ENCODE peak calls at places on chromosome 2, in ten cellular contexts. One of them, this sample, is unnamed.

GRCh38 chr2:217911283-217911965 is 91.4 kb downstream of the TNS1 start:
- DNase-seq in breast epithelium: no peak
- DNase-seq in IMR-90: no peak
- DNase-seq in H1: no peak
- DNase-seq in A549: no peak
- DNase-seq in HCT116: no peak
- DNase-seq in esophagus squamous epithelium: no peak
- DNase-seq in testis: no peak
- DNase-seq in right lobe of liver: no peak
- DNase-seq in heart left ventricle: no peak
- DNase-seq in this sample: peak; percentile 87

GRCh38 chr2:111029135-111029927 is 91.4 kb upstream of the BCL2L11 start:
- DNase-seq in breast epithelium: no peak
- DNase-seq in IMR-90: no peak
- DNase-seq in H1: no peak
- DNase-seq in A549: no peak
- DNase-seq in HCT116: no peak
- DNase-seq in esophagus squamous epithelium: no peak
- DNase-seq in testis: no peak
- DNase-seq in right lobe of liver: no peak
- DNase-seq in heart left ventricle: no peak
- DNase-seq in this sample: no peak

GRCh38 chr2:75787532-75788132 is 76.9 kb upstream of the GCFC2 start:
- DNase-seq in breast epithelium: no peak
- DNase-seq in IMR-90: peak; percentile 29
- DNase-seq in H1: no peak
- DNase-seq in A549: no peak
- DNase-seq in HCT116: peak; percentile 10
- DNase-seq in esophagus squamous epithelium: no peak
- DNase-seq in testis: no peak
- DNase-seq in right lobe of liver: no peak
- DNase-seq in heart left ventricle: no peak
- DNase-seq in this sample: no peak

GRCh38 chr2:26274058-26274613 is 29.4 kb downstream of the HADHB start:
- DNase-seq in breast epithelium: peak; percentile 53
- DNase-seq in IMR-90: peak; percentile 90
- DNase-seq in H1: no peak
- DNase-seq in A549: no peak
- DNase-seq in HCT116: no peak
- DNase-seq in esophagus squamous epithelium: no peak
- DNase-seq in testis: peak; percentile 29
- DNase-seq in right lobe of liver: peak; percentile 88
- DNase-seq in heart left ventricle: peak; percentile 29
- DNase-seq in this sample: peak; percentile 89

GRCh38 chr2:178860551-178860950 is 53.3 kb upstream of the TTN start:
- DNase-seq in breast epithelium: no peak
- DNase-seq in IMR-90: no peak
- DNase-seq in H1: no peak
- DNase-seq in A549: no peak
- DNase-seq in HCT116: no peak
- DNase-seq in esophagus squamous epithelium: no peak
- DNase-seq in testis: peak; percentile 87
- DNase-seq in right lobe of liver: no peak
- DNase-seq in heart left ventricle: peak; percentile 77
- DNase-seq in this sample: no peak

GRCh38 chr2:30368258-30368657 is 78.8 kb upstream of the LCLAT1 start:
- DNase-seq in breast epithelium: no peak
- DNase-seq in IMR-90: peak; percentile 87
- DNase-seq in H1: no peak
- DNase-seq in A549: no peak
- DNase-seq in HCT116: no peak
- DNase-seq in esophagus squamous epithelium: no peak
- DNase-seq in testis: peak; percentile 33
- DNase-seq in right lobe of liver: no peak
- DNase-seq in heart left ventricle: no peak
- DNase-seq in this sample: no peak

GRCh38 chr2:240208631-240209211 is 68.3 kb upstream of the OTOS start:
- DNase-seq in breast epithelium: no peak
- DNase-seq in IMR-90: no peak
- DNase-seq in H1: no peak
- DNase-seq in A549: no peak
- DNase-seq in HCT116: no peak
- DNase-seq in esophagus squamous epithelium: no peak
- DNase-seq in testis: no peak
- DNase-seq in right lobe of liver: peak; percentile 33
- DNase-seq in heart left ventricle: no peak
- DNase-seq in this sample: peak; percentile 25

GRCh38 chr2:101253013-101253712 is 477 bp downstream of the CNOT11 start:
- DNase-seq in breast epithelium: peak; percentile 66
- DNase-seq in IMR-90: peak; percentile 68
- DNase-seq in H1: no peak
- DNase-seq in A549: no peak
- DNase-seq in HCT116: no peak
- DNase-seq in esophagus squamous epithelium: peak; percentile 22
- DNase-seq in testis: peak; percentile 54
- DNase-seq in right lobe of liver: peak; percentile 73
- DNase-seq in heart left ventricle: peak; percentile 60
- DNase-seq in this sample: peak; percentile 84

GRCh38 chr2:71547616-71548285 is 94.4 kb downstream of the DYSF start:
- DNase-seq in breast epithelium: no peak
- DNase-seq in IMR-90: no peak
- DNase-seq in H1: no peak
- DNase-seq in A549: no peak
- DNase-seq in HCT116: no peak
- DNase-seq in esophagus squamous epithelium: no peak
- DNase-seq in testis: no peak
- DNase-seq in right lobe of liver: no peak
- DNase-seq in heart left ventricle: no peak
- DNase-seq in this sample: no peak
- TF ChIP-seq POLR2A in breast epithelium: no peak
- TF ChIP-seq POLR2A in IMR-90: no peak
- TF ChIP-seq POLR2A in H1: no peak
- TF ChIP-seq POLR2A in A549: no peak
- TF ChIP-seq POLR2A in HCT116: no peak
- TF ChIP-seq POLR2A in esophagus squamous epithelium: no peak
- TF ChIP-seq POLR2A in testis: no peak
- TF ChIP-seq POLR2A in right lobe of liver: no peak
- TF ChIP-seq POLR2A in heart left ventricle: no peak
- TF ChIP-seq POLR2A in this sample: no peak

DNA sequence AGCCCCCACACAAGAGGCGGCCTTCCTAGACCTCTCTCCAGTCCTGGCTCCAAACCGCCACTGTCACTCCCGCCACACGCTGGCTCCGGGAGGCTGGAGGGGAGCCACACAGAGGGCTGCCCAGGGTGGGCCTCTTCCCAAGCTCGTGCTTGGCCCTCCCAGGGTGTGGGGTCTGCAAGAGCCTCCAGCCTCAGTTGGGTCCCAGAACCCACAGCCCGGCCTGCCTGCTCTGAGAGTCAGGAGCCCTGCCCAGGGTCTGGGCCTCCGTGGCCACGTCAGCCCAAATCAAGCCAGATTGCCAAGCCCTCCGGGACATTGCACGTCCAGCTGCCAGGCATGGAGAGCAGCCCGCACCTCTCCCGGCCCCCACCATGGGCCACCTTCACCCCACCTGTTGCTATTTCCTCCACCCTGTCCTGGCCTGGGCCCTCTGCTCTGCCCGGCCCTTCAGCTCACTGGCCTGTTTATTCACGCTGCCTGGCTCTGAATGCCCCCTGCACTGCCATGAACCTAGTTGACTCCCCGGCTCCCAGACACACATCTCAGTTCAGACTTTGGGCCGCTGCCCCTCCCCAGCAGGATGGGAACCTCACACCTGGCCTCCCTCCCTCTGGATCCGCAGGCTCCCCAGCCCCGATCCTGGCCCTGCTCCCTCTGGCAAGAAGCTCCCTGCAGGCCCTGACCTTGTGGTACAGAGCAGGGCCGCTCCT is 61.0 kb downstream of the BIN1 start:
- DNase-seq in breast epithelium: peak; percentile 47
- DNase-seq in IMR-90: no peak
- DNase-seq in H1: no peak
- DNase-seq in A549: no peak
- DNase-seq in HCT116: no peak
- DNase-seq in esophagus squamous epithelium: no peak
- DNase-seq in testis: no peak
- DNase-seq in right lobe of liver: no peak
- DNase-seq in heart left ventricle: no peak
- DNase-seq in this sample: peak; percentile 64
- H3K27ac ChIP-seq in breast epithelium: no peak overlapping the region
- H3K27ac ChIP-seq in IMR-90: no peak overlapping the region
- H3K27ac ChIP-seq in H1: no peak overlapping the region
- H3K27ac ChIP-seq in A549: no peak overlapping the region
- H3K27ac ChIP-seq in HCT116: no peak overlapping the region
- H3K27ac ChIP-seq in esophagus squamous epithelium: no peak overlapping the region
- H3K27ac ChIP-seq in testis: no peak overlapping the region
- H3K27ac ChIP-seq in right lobe of liver: no peak overlapping the region
- H3K27ac ChIP-seq in heart left ventricle: no peak overlapping the region
- H3K27ac ChIP-seq in this sample: no peak overlapping the region

GRCh38 chr2:118048396-118048795 is 34.5 kb upstream of the CCDC93 start:
- DNase-seq in breast epithelium: no peak
- DNase-seq in IMR-90: peak; percentile 4
- DNase-seq in H1: no peak
- DNase-seq in A549: no peak
- DNase-seq in HCT116: no peak
- DNase-seq in esophagus squamous epithelium: no peak
- DNase-seq in testis: no peak
- DNase-seq in right lobe of liver: no peak
- DNase-seq in heart left ventricle: no peak
- DNase-seq in this sample: no peak
- H3K4me1 ChIP-seq in breast epithelium: no peaks in the 10 kb centered on the region
- H3K4me1 ChIP-seq in IMR-90: no peaks in the 10 kb centered on the region
- H3K4me1 ChIP-seq in H1: no peaks in the 10 kb centered on the region
- H3K4me1 ChIP-seq in A549: peaks cover 19% of the 10 kb centered on the region
- H3K4me1 ChIP-seq in HCT116: peaks cover 24% of the 10 kb centered on the region
- H3K4me1 ChIP-seq in esophagus squamous epithelium: no peaks in the 10 kb centered on the region
- H3K4me1 ChIP-seq in testis: no peaks in the 10 kb centered on the region
- H3K4me1 ChIP-seq in right lobe of liver: no peaks in the 10 kb centered on the region
- H3K4me1 ChIP-seq in heart left ventricle: no peaks in the 10 kb centered on the region
- H3K4me1 ChIP-seq in this sample: no peaks in the 10 kb centered on the region

GRCh38 chr2:96163768-96164429 is 18.7 kb upstream of the DUSP2 start:
- DNase-seq in breast epithelium: no peak
- DNase-seq in IMR-90: no peak
- DNase-seq in H1: no peak
- DNase-seq in A549: no peak
- DNase-seq in HCT116: no peak
- DNase-seq in esophagus squamous epithelium: no peak
- DNase-seq in testis: no peak
- DNase-seq in right lobe of liver: no peak
- DNase-seq in heart left ventricle: no peak
- DNase-seq in this sample: peak; percentile 40
- TF ChIP-seq POLR2A in breast epithelium: no peak
- TF ChIP-seq POLR2A in IMR-90: no peak
- TF ChIP-seq POLR2A in H1: no peak
- TF ChIP-seq POLR2A in A549: no peak
- TF ChIP-seq POLR2A in HCT116: no peak
- TF ChIP-seq POLR2A in esophagus squamous epithelium: no peak
- TF ChIP-seq POLR2A in testis: no peak
- TF ChIP-seq POLR2A in right lobe of liver: no peak
- TF ChIP-seq POLR2A in heart left ventricle: no peak
- TF ChIP-seq POLR2A in this sample: no peak

GRCh38 chr2:207926133-207927076 is 98.9 kb downstream of the PLEKHM3 start:
- DNase-seq in breast epithelium: no peak
- DNase-seq in IMR-90: peak; percentile 85
- DNase-seq in H1: no peak
- DNase-seq in A549: no peak
- DNase-seq in HCT116: no peak
- DNase-seq in esophagus squamous epithelium: no peak
- DNase-seq in testis: no peak
- DNase-seq in right lobe of liver: peak; percentile 85
- DNase-seq in heart left ventricle: no peak
- DNase-seq in this sample: peak; percentile 90
- H3K27ac ChIP-seq in breast epithelium: peak overlapping the region; percentile 16
- H3K27ac ChIP-seq in IMR-90: peak overlapping the region; percentile 11
- H3K27ac ChIP-seq in H1: no peak overlapping the region
- H3K27ac ChIP-seq in A549: no peak overlapping the region
- H3K27ac ChIP-seq in HCT116: no peak overlapping the region
- H3K27ac ChIP-seq in esophagus squamous epithelium: no peak overlapping the region
- H3K27ac ChIP-seq in testis: no peak overlapping the region
- H3K27ac ChIP-seq in right lobe of liver: peak overlapping the region; percentile 90
- H3K27ac ChIP-seq in heart left ventricle: peak overlapping the region; percentile 39
- H3K27ac ChIP-seq in this sample: peak overlapping the region; percentile 85

GRCh38 chr2:174792309-174793025 is 28.2 kb upstream of the CHRNA1 start:
- DNase-seq in breast epithelium: no peak
- DNase-seq in IMR-90: no peak
- DNase-seq in H1: no peak
- DNase-seq in A549: no peak
- DNase-seq in HCT116: no peak
- DNase-seq in esophagus squamous epithelium: no peak
- DNase-seq in testis: no peak
- DNase-seq in right lobe of liver: no peak
- DNase-seq in heart left ventricle: no peak
- DNase-seq in this sample: no peak
- H3K4me1 ChIP-seq in breast epithelium: no peaks in the 10 kb centered on the region
- H3K4me1 ChIP-seq in IMR-90: peaks cover 29% of the 10 kb centered on the region
- H3K4me1 ChIP-seq in H1: peaks cover 12% of the 10 kb centered on the region
- H3K4me1 ChIP-seq in A549: peaks cover 9% of the 10 kb centered on the region
- H3K4me1 ChIP-seq in HCT116: peaks cover 14% of the 10 kb centered on the region
- H3K4me1 ChIP-seq in esophagus squamous epithelium: no peaks in the 10 kb centered on the region
- H3K4me1 ChIP-seq in testis: no peaks in the 10 kb centered on the region
- H3K4me1 ChIP-seq in right lobe of liver: no peaks in the 10 kb centered on the region
- H3K4me1 ChIP-seq in heart left ventricle: no peaks in the 10 kb centered on the region
- H3K4me1 ChIP-seq in this sample: peaks cover 8% of the 10 kb centered on the region

GRCh38 chr2:8976847-8977246 is 26.6 kb downstream of the MBOAT2 start:
- DNase-seq in breast epithelium: no peak
- DNase-seq in IMR-90: no peak
- DNase-seq in H1: no peak
- DNase-seq in A549: no peak
- DNase-seq in HCT116: no peak
- DNase-seq in esophagus squamous epithelium: no peak
- DNase-seq in testis: no peak
- DNase-seq in right lobe of liver: no peak
- DNase-seq in heart left ventricle: no peak
- DNase-seq in this sample: no peak
- TF ChIP-seq POLR2A in breast epithelium: no peak
- TF ChIP-seq POLR2A in IMR-90: no peak
- TF ChIP-seq POLR2A in H1: no peak
- TF ChIP-seq POLR2A in A549: no peak
- TF ChIP-seq POLR2A in HCT116: no peak
- TF ChIP-seq POLR2A in esophagus squamous epithelium: no peak
- TF ChIP-seq POLR2A in testis: no peak
- TF ChIP-seq POLR2A in right lobe of liver: no peak
- TF ChIP-seq POLR2A in heart left ventricle: no peak
- TF ChIP-seq POLR2A in this sample: no peak